ENCODE peak calls at places on chromosomes 16 and 17, in eight cellular contexts. One of them, this sample, is unnamed.

GRCh38 chr17:50095626-50096037 is 481 bp downstream of the PDK2 start:
- DNase-seq in SK-N-DZ: peak; percentile 65
- DNase-seq in fibroblast of lung: no peak
- DNase-seq in dorsolateral prefrontal cortex: no peak
- DNase-seq in tibial artery: no peak
- DNase-seq in fibroblast of mammary gland: no peak
- DNase-seq in activated effector memory CD4-positive, alpha-beta T cell treated with Interleukin-2 at 50 U/mL for 16 hours: no peak
- DNase-seq in GM23248: peak; percentile 35
- DNase-seq in this sample: no peak

GRCh38 chr17:30363715-30364202 is 15.0 kb upstream of the CPD start:
- DNase-seq in dorsolateral prefrontal cortex: peak; percentile 37
- DNase-seq in activated effector memory CD4-positive, alpha-beta T cell treated with Interleukin-2 at 50 U/mL for 16 hours: peak; percentile 69
- DNase-seq in fibroblast of lung: peak; percentile 81
- DNase-seq in GM23248: peak; percentile 94
- DNase-seq in SK-N-DZ: no peak
- DNase-seq in fibroblast of mammary gland: peak; percentile 93
- DNase-seq in tibial artery: no peak
- DNase-seq in this sample: no peak

GRCh38 chr17:68019336-68019674 is 16.2 kb upstream of the KPNA2 start:
- DNase-seq in dorsolateral prefrontal cortex: no peak
- DNase-seq in activated effector memory CD4-positive, alpha-beta T cell treated with Interleukin-2 at 50 U/mL for 16 hours: no peak
- DNase-seq in tibial artery: no peak
- DNase-seq in fibroblast of mammary gland: no peak
- DNase-seq in GM23248: no peak
- DNase-seq in fibroblast of lung: no peak
- DNase-seq in SK-N-DZ: no peak
- DNase-seq in this sample: no peak

GRCh38 chr17:75295220-75296158 is 6.3 kb upstream of the SLC25A19 start:
- DNase-seq in SK-N-DZ: no peak
- DNase-seq in fibroblast of mammary gland: no peak
- DNase-seq in fibroblast of lung: no peak
- DNase-seq in dorsolateral prefrontal cortex: no peak
- DNase-seq in activated effector memory CD4-positive, alpha-beta T cell treated with Interleukin-2 at 50 U/mL for 16 hours: no peak
- DNase-seq in GM23248: no peak
- DNase-seq in tibial artery: no peak
- DNase-seq in this sample: no peak

GRCh38 chr17:17785407-17785806 is 51.4 kb downstream of the SREBF1 start:
- DNase-seq in tibial artery: no peak
- DNase-seq in activated effector memory CD4-positive, alpha-beta T cell treated with Interleukin-2 at 50 U/mL for 16 hours: no peak
- DNase-seq in fibroblast of mammary gland: no peak
- DNase-seq in SK-N-DZ: no peak
- DNase-seq in fibroblast of lung: no peak
- DNase-seq in dorsolateral prefrontal cortex: no peak
- DNase-seq in GM23248: no peak
- DNase-seq in this sample: peak; percentile 4

GRCh38 chr17:78144146-78144719 is 2.0 kb upstream of the C17orf99 start:
- DNase-seq in SK-N-DZ: no peak
- DNase-seq in dorsolateral prefrontal cortex: peak; percentile 67
- DNase-seq in tibial artery: peak; percentile 77
- DNase-seq in GM23248: peak; percentile 41
- DNase-seq in activated effector memory CD4-positive, alpha-beta T cell treated with Interleukin-2 at 50 U/mL for 16 hours: no peak
- DNase-seq in fibroblast of mammary gland: peak; percentile 86
- DNase-seq in fibroblast of lung: peak; percentile 59
- DNase-seq in this sample: peak; percentile 43

GRCh38 chr17:37493249-37494027 is 3.7 kb downstream of the DUSP14 start:
- DNase-seq in fibroblast of mammary gland: peak; percentile 94
- DNase-seq in fibroblast of lung: peak; percentile 98
- DNase-seq in GM23248: peak; percentile 94
- DNase-seq in tibial artery: no peak
- DNase-seq in dorsolateral prefrontal cortex: no peak
- DNase-seq in SK-N-DZ: no peak
- DNase-seq in activated effector memory CD4-positive, alpha-beta T cell treated with Interleukin-2 at 50 U/mL for 16 hours: no peak
- DNase-seq in this sample: no peak

GRCh38 chr16:47927330-47927729 is 228.5 kb downstream of the ABCC12 start:
- DNase-seq in SK-N-DZ: no peak
- DNase-seq in fibroblast of mammary gland: no peak
- DNase-seq in dorsolateral prefrontal cortex: no peak
- DNase-seq in activated effector memory CD4-positive, alpha-beta T cell treated with Interleukin-2 at 50 U/mL for 16 hours: no peak
- DNase-seq in fibroblast of lung: peak; percentile 70
- DNase-seq in tibial artery: no peak
- DNase-seq in GM23248: peak; percentile 28
- DNase-seq in this sample: no peak

GRCh38 chr17:71803656-71804284 is 317.1 kb upstream of the SOX9 start:
- DNase-seq in SK-N-DZ: no peak
- DNase-seq in GM23248: no peak
- DNase-seq in fibroblast of mammary gland: no peak
- DNase-seq in tibial artery: no peak
- DNase-seq in fibroblast of lung: no peak
- DNase-seq in dorsolateral prefrontal cortex: no peak
- DNase-seq in activated effector memory CD4-positive, alpha-beta T cell treated with Interleukin-2 at 50 U/mL for 16 hours: no peak
- DNase-seq in this sample: no peak

GRCh38 chr16:86363057-86363490 is 147.3 kb upstream of the FOXF1 start:
- DNase-seq in fibroblast of lung: peak; percentile 97
- DNase-seq in SK-N-DZ: no peak
- DNase-seq in dorsolateral prefrontal cortex: no peak
- DNase-seq in GM23248: peak; percentile 92
- DNase-seq in tibial artery: no peak
- DNase-seq in fibroblast of mammary gland: peak; percentile 96
- DNase-seq in activated effector memory CD4-positive, alpha-beta T cell treated with Interleukin-2 at 50 U/mL for 16 hours: no peak
- DNase-seq in this sample: no peak

GRCh38 chr17:7191571-7192270 is 12.6 kb upstream of the ASGR1 start:
- DNase-seq in tibial artery: no peak
- DNase-seq in dorsolateral prefrontal cortex: peak; percentile 78
- DNase-seq in GM23248: peak; percentile 62
- DNase-seq in activated effector memory CD4-positive, alpha-beta T cell treated with Interleukin-2 at 50 U/mL for 16 hours: no peak
- DNase-seq in fibroblast of mammary gland: peak; percentile 37
- DNase-seq in fibroblast of lung: peak; percentile 21
- DNase-seq in SK-N-DZ: no peak
- DNase-seq in this sample: no peak

This sample was measured in COR-L47.